ENCODE peak calls at places on chromosomes 11 and 22, in five cellular contexts. Y is effector memory CD4-positive, alpha-beta T cell; A is neural progenitor cell; C is NT2/D1; O is GM23248. W is an unnamed sample.
A peak's percentile ranks its signal among the peaks of the same experiment; 100 is the strongest.

GRCh38 chr22:27523711-27524110 is 277.8 kb downstream of the MN1 start:
- DNase-seq in C (no peak), O (no peak), Y (no peak), A (no peak), W (no peak)

GRCh38 chr11:86617502-86617901 is 54.9 kb downstream of the ME3 start:
- DNase-seq in O (no peak), A (no peak), Y (no peak), C (no peak), W (no peak)

GRCh38 chr22:37904572-37905533 is 1.2 kb upstream of the MICALL1 start:
- DNase-seq in C (no peak), A (no peak), O (peak; percentile 99), Y (no peak), W (no peak)

GRCh38 chr22:24499706-24500105 is 4.6 kb downstream of the UPB1 start:
- DNase-seq in A (no peak), C (no peak), Y (no peak), O (no peak), W (no peak)

GRCh38 chr22:23532756-23533155 is 47.3 kb downstream of the IGLL1 start:
- DNase-seq in O (no peak), A (no peak), Y (no peak), C (no peak), W (no peak)

GRCh38 chr22:25564320-25564978 is at the start of gene GRK3:
- DNase-seq in O (peak; percentile 36), C (peak; percentile 18), A (peak; percentile 90), Y (no peak), W (peak; percentile 31)

GRCh38 chr11:63938481-63939350 is at the start of gene NAA40:
- DNase-seq in A (peak; percentile 99), Y (peak; percentile 87), O (peak; percentile 97), C (peak; percentile 93), W (peak; percentile 72)

GRCh38 chr11:45110562-45110961 is 35.9 kb upstream of the PRDM11 start:
- DNase-seq in A (peak; percentile 87), C (peak; percentile 82), O (peak; percentile 75), Y (no peak), W (no peak)

GRCh38 chr22:17077255-17077654 is 7.5 kb upstream of the IL17RA start:
- DNase-seq in C (no peak), A (no peak), O (peak; percentile 81), Y (no peak), W (no peak)

GRCh38 chr11:131951146-131951545 is 580.7 kb downstream of the NTM start:
- DNase-seq in A (no peak), C (no peak), O (no peak), Y (no peak), W (no peak)

GRCh38 chr11:1966531-1966930 is 19.4 kb downstream of the MRPL23 start:
- DNase-seq in C (no peak), A (no peak), Y (no peak), O (no peak), W (no peak)

GRCh38 chr11:12787847-12788246 is 113.6 kb downstream of the TEAD1 start:
- DNase-seq in A (no peak), Y (no peak), C (no peak), O (peak; percentile 89), W (no peak)

GRCh38 chr11:10522921-10523320 is 18.1 kb downstream of the RNF141 start:
- DNase-seq in C (no peak), O (no peak), Y (no peak), A (no peak), W (no peak)

GRCh38 chr11:82229346-82229745 is 504.3 kb downstream of the FAM181B start:
- DNase-seq in A (peak; percentile 40), C (peak; percentile 18), Y (no peak), O (peak; percentile 50), W (no peak)

GRCh38 chr11:116224154-116224888 is 548.5 kb downstream of the BUD13 start:
- DNase-seq in A (peak; percentile 63), C (peak; percentile 33), Y (no peak), O (peak; percentile 55), W (no peak)

GRCh38 chr22:43491737-43492136 is 79.9 kb downstream of the MPPED1 start:
- DNase-seq in A (no peak), O (no peak), Y (no peak), C (no peak), W (no peak)

GRCh38 chr11:87394924-87395323 is 357.2 kb downstream of the TMEM135 start:
- DNase-seq in A (no peak), C (no peak), Y (no peak), O (no peak), W (no peak)

GRCh38 chr11:68314886-68315580 is 2.6 kb downstream of the LRP5 start:
- DNase-seq in C (no peak), Y (no peak), A (no peak), O (no peak), W (no peak)

GRCh38 chr11:134367781-134368180 is 36.0 kb downstream of the GLB1L2 start:
- DNase-seq in A (no peak), O (no peak), C (no peak), Y (no peak), W (no peak)

GRCh38 chr22:28907311-28908008 is 24.1 kb downstream of the ZNRF3 start:
- DNase-seq in Y (no peak), C (no peak), O (no peak), A (no peak), W (no peak)

GRCh38 chr22:45884201-45885067 is 92.5 kb downstream of the WNT7B start:
- DNase-seq in Y (no peak), O (no peak), A (no peak), C (no peak), W (no peak)

GRCh38 chr11:6402561-6402981 is 12.3 kb downstream of the SMPD1 start:
- DNase-seq in A (no peak), C (no peak), O (no peak), Y (peak; percentile 75), W (no peak)

GRCh38 chr11:7019500-7020182 is 505 bp downstream of the ZNF214 start:
- DNase-seq in O (peak; percentile 63), Y (no peak), A (peak; percentile 67), C (peak; percentile 1), W (no peak)

GRCh38 chr11:33672273-33672672 is 28.4 kb downstream of the C11orf91 start:
- DNase-seq in A (no peak), Y (no peak), C (no peak), O (no peak), W (no peak)

GRCh38 chr11:121886005-121886739 is 229.8 kb downstream of the BLID start:
- DNase-seq in Y (no peak), A (no peak), O (peak; percentile 22), C (no peak), W (no peak)

GRCh38 chr11:85750646-85751045 is 60.3 kb downstream of the SYTL2 start:
- DNase-seq in O (no peak), Y (no peak), A (no peak), C (no peak), W (no peak)

GRCh38 chr11:17263803-17264202 is 12.7 kb upstream of the NUCB2 start:
- DNase-seq in C (no peak), O (peak; percentile 76), A (no peak), Y (no peak), W (no peak)

GRCh38 chr22:27585141-27585540 is 216.4 kb downstream of the MN1 start:
- DNase-seq in O (peak; percentile 53), C (no peak), A (peak; percentile 50), Y (no peak), W (no peak)

GRCh38 chr11:34214961-34215805 is 109.8 kb downstream of the NAT10 start:
- DNase-seq in C (no peak), A (no peak), O (peak; percentile 93), Y (no peak), W (no peak)

GRCh38 chr22:31082606-31083376 is 1.7 kb downstream of the SMTN start:
- DNase-seq in C (no peak), A (peak; percentile 45), Y (no peak), O (peak; percentile 87), W (no peak)

GRCh38 chr22:40463727-40464126 is 93.3 kb downstream of the SGSM3 start:
- DNase-seq in A (no peak), C (no peak), Y (peak; percentile 16), O (no peak), W (no peak)

GRCh38 chr11:70641366-70641765 is 243.0 kb downstream of the CTTN start:
- DNase-seq in O (no peak), A (peak; percentile 67), C (no peak), Y (no peak), W (no peak)
- H3K4me3 ChIP-seq in O (no peak overlapping the region), A (no peak overlapping the region), C (no peak overlapping the region), Y (no peak overlapping the region), W (no peak overlapping the region)

DNA sequence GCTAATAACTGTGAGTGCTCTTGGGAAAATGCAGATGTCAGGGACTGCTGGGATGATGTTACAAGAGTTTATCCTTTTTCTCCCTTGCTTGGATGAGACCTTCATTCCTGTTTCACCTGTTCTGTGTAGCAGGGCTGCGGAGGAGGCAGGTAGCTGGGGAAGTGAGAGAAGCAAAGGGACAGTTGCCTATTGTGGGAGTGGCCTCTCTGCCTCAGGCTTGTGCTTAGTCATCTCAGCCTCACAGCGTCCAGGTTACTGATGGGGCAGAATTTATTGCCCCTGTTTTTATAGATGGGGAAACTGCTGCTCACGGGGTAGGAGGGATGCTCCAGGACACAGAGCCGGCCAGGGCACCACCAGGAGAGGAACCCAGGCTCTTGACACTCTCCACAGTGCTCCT is 1.7 kb downstream of the STX3 start:
- DNase-seq in Y (no peak), A (no peak), C (no peak), O (peak; percentile 62), W (no peak)
- H3K4me3 ChIP-seq in Y (no peak overlapping the region), A (peak overlapping the region; percentile 84), C (peak overlapping the region; percentile 90), O (peak overlapping the region; percentile 91), W (peak overlapping the region; percentile 74)

GRCh38 chr11:130428692-130429681 is 578 bp upstream of the ADAMTS8 start:
- DNase-seq in C (no peak), O (no peak), A (peak; percentile 25), Y (no peak), W (no peak)
- H3K4me3 ChIP-seq in C (peak overlapping the region; percentile 15), O (peak overlapping the region; percentile 53), A (peak overlapping the region; percentile 62), Y (no peak overlapping the region), W (peak overlapping the region; percentile 38)

GRCh38 chr11:117874910-117875396 is 1.5 kb downstream of the FXYD6 start:
- DNase-seq in O (no peak), C (no peak), A (no peak), Y (no peak), W (no peak)
- H3K4me3 ChIP-seq in O (no peak overlapping the region), C (no peak overlapping the region), A (peak overlapping the region; percentile 72), Y (no peak overlapping the region), W (peak overlapping the region; percentile 51)

GRCh38 chr22:41885576-41885975 is 29.3 kb downstream of the SHISA8 start:
- DNase-seq in O (no peak), Y (no peak), A (no peak), C (no peak), W (no peak)

GRCh38 chr22:41880653-41881052 is 34.2 kb downstream of the SHISA8 start:
- DNase-seq in C (no peak), O (no peak), Y (no peak), A (no peak), W (no peak)

GRCh38 chr22:41888638-41889200 is 26.2 kb downstream of the SHISA8 start:
- DNase-seq in C (no peak), A (no peak), Y (no peak), O (peak; percentile 60), W (no peak)

GRCh38 chr22:41883400-41883799 is 31.5 kb downstream of the SHISA8 start:
- DNase-seq in O (no peak), A (no peak), Y (no peak), C (no peak), W (no peak)

DNA sequence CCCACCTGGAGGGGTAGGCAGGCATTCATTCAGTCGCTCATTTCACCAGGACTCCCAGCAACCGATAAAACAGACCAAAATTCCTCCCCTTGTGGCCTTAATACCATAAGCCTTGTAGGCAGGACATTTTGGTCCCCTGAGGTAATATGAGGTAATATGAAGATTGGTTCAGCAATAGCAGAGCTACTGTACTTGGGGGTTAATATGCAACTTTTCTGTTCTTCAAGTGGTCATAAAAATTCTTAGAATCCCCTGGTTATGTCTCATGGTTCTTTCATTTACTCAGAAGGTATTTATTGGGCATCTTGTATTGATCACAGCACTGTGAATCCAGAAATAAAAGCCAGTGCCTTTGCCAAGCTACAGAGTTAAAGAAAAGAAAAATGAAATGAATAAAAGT is 29.8 kb downstream of the SHISA8 start:
- DNase-seq in O (no peak), A (no peak), Y (no peak), C (no peak), W (no peak)
- H3K4me3 ChIP-seq in O (no peak overlapping the region), A (no peak overlapping the region), Y (no peak overlapping the region), C (no peak overlapping the region), W (no peak overlapping the region)